ENCODE peak calls at places on chromosomes 6 and 20, in nine cellular contexts. U is AG08395; W is glutamatergic neuron; K is pancreas; I is germinal center; Q is GM23338; C is activated gamma-delta T cell treated with anti-CD3 and anti-CD28 coated beads, Interleukin-2, amount 50 U/mL, for 16 hours; Y is GM04504; B is heart right ventricle. F is an unnamed sample.

GRCh38 chr6:144683216-144684070 is 398.3 kb downstream of the UTRN start:
- DNase-seq in Q (no peak), I (no peak), B (no peak), U (peak; percentile 55), C (no peak), W (no peak), Y (peak; percentile 36), K (no peak), F (no peak)

GRCh38 chr6:148616811-148617210 is 130.0 kb upstream of the UST start:
- DNase-seq in C (no peak), Y (peak; percentile 46), W (no peak), U (no peak), I (no peak), K (no peak), B (no peak), Q (no peak), F (no peak)

GRCh38 chr20:714453-714852 is 38.9 kb upstream of the SCRT2 start:
- DNase-seq in Y (no peak), I (no peak), U (no peak), W (no peak), C (no peak), B (no peak), Q (no peak), K (no peak), F (no peak)

GRCh38 chr6:79307321-79308036 is 73.0 kb upstream of the HMGN3 start:
- DNase-seq in B (no peak), K (no peak), C (no peak), W (no peak), Y (no peak), U (no peak), Q (no peak), I (no peak), F (no peak)

GRCh38 chr6:77986380-77987034 is 333.7 kb downstream of the MEI4 start:
- DNase-seq in K (no peak), Q (no peak), C (no peak), I (no peak), B (no peak), Y (no peak), W (no peak), U (no peak), F (no peak)

GRCh38 chr6:57265755-57266221 is 43.7 kb upstream of the RAB23 start:
- DNase-seq in C (no peak), K (no peak), U (no peak), Y (peak; percentile 33), W (no peak), B (no peak), Q (no peak), I (no peak), F (no peak)

GRCh38 chr6:42260972-42261371 is 43.3 kb upstream of the MRPS10 start:
- DNase-seq in I (peak; percentile 55), U (peak; percentile 30), B (no peak), K (no peak), C (peak; percentile 23), Q (peak; percentile 82), W (peak; percentile 60), Y (no peak), F (peak; percentile 43)

GRCh38 chr6:12163149-12163548 is 127.0 kb upstream of the EDN1 start:
- DNase-seq in W (no peak), K (no peak), B (no peak), Q (no peak), C (peak; percentile 13), Y (no peak), U (no peak), I (no peak), F (peak; percentile 86)

GRCh38 chr6:4941782-4942672 is 61.8 kb downstream of the RPP40 start:
- DNase-seq in W (no peak), C (peak; percentile 25), K (peak; percentile 30), Q (no peak), B (peak; percentile 25), I (no peak), Y (peak; percentile 93), U (peak; percentile 92), F (peak; percentile 47)

GRCh38 chr20:2524435-2525272 is 11.7 kb upstream of the TMC2 start:
- DNase-seq in Y (peak; percentile 38), C (peak; percentile 92), W (peak; percentile 93), I (peak; percentile 85), Q (peak; percentile 89), K (peak; percentile 85), B (peak; percentile 88), U (peak; percentile 81), F (peak; percentile 93)

F was measured in activated CD8-positive, alpha-beta T cell treated with anti-CD3 and anti-CD28 coated beads, Interleukin-2, amount 10 ng/mL, durations not matched to agents 7 days and 5 days.